ENCODE peak calls at places on chromosomes 5 and 9, in four cellular contexts. D is CD8-positive, alpha-beta memory T cell; H is adrenal gland; Z is GM19239. V is an unnamed sample.
A peak's percentile ranks its signal among the peaks of the same experiment; 100 is the strongest.

GRCh38 chr5:81506900-81507588 is 113.1 kb upstream of the ACOT12 start:
- DNase-seq in D (peak; percentile 45), H (peak; percentile 72), Z (peak; percentile 34), V (peak; percentile 78)

GRCh38 chr5:116771466-116772151 is 197.0 kb upstream of the SEMA6A start:
- DNase-seq in D (no peak), H (no peak), Z (no peak), V (no peak)

GRCh38 chr5:151174612-151175101 is 17.1 kb upstream of the ANXA6 start:
- DNase-seq in D (no peak), H (peak; percentile 58), Z (no peak), V (no peak)

GRCh38 chr5:140869555-140869886 is 764 bp downstream of the PCDHA11 start:
- DNase-seq in D (no peak), H (no peak), Z (no peak), V (no peak)

GRCh38 chr5:69276422-69277174 is 41.9 kb downstream of the CDK7 start:
- DNase-seq in D (no peak), H (no peak), Z (no peak), V (no peak)

GRCh38 chr5:61450170-61450815 is 118.2 kb downstream of the ZSWIM6 start:
- DNase-seq in D (no peak), H (peak; percentile 39), Z (no peak), V (no peak)

GRCh38 chr5:132204330-132204729 is 23.3 kb downstream of the P4HA2 start:
- DNase-seq in D (no peak), H (no peak), Z (no peak), V (no peak)

GRCh38 chr9:738209-738915 is 103.1 kb upstream of the DMRT1 start:
- DNase-seq in D (no peak), H (no peak), Z (no peak), V (no peak)

GRCh38 chr9:93644397-93645088 is 68.2 kb downstream of the PHF2 start:
- DNase-seq in D (peak; percentile 40), H (peak; percentile 19), Z (no peak), V (no peak)

GRCh38 chr5:9582406-9582805 is 36.5 kb upstream of the SEMA5A start:
- DNase-seq in D (no peak), H (no peak), Z (no peak), V (no peak)

GRCh38 chr9:91101598-91102168 is 260.0 kb downstream of the AUH start:
- DNase-seq in D (peak; percentile 92), H (no peak), Z (peak; percentile 28), V (no peak)

GRCh38 chr5:122751293-122751753 is 23.6 kb upstream of the SNX2 start:
- DNase-seq in D (no peak), H (no peak), Z (no peak), V (no peak)

GRCh38 chr5:124132843-124133242 is 613.6 kb downstream of the ZNF608 start:
- DNase-seq in D (no peak), H (no peak), Z (no peak), V (no peak)

GRCh38 chr9:121599186-121599871 is 52.1 kb upstream of the DAB2IP start:
- DNase-seq in D (no peak), H (peak; percentile 78), Z (no peak), V (peak; percentile 58)

GRCh38 chr5:121273818-121274433 is 577.8 kb upstream of the FTMT start:
- DNase-seq in D (no peak), H (no peak), Z (no peak), V (no peak)

GRCh38 chr5:115573133-115573532 is 28.6 kb upstream of the FEM1C start:
- DNase-seq in D (no peak), H (no peak), Z (no peak), V (no peak)

GRCh38 chr5:177483994-177484901 is 10.8 kb upstream of the DBN1 start:
- DNase-seq in D (no peak), H (no peak), Z (no peak), V (no peak)

GRCh38 chr9:121398374-121398773 is 28.3 kb upstream of the STOM start:
- DNase-seq in D (no peak), H (no peak), Z (no peak), V (no peak)

GRCh38 chr9:131627846-131628820 is 82.8 kb downstream of the PRRT1B start:
- DNase-seq in D (peak; percentile 92), H (peak; percentile 92), Z (no peak), V (no peak)

GRCh38 chr5:9564752-9565151 is 18.9 kb upstream of the SEMA5A start:
- DNase-seq in D (no peak), H (no peak), Z (no peak), V (no peak)

GRCh38 chr5:54533541-54534179 is 16.1 kb downstream of the SNX18 start:
- DNase-seq in D (no peak), H (no peak), Z (no peak), V (no peak)

GRCh38 chr5:160357861-160358411 is 12.5 kb downstream of the C1QTNF2 start:
- DNase-seq in D (no peak), H (no peak), Z (no peak), V (no peak)

GRCh38 chr9:17509151-17509550 is 69.7 kb upstream of the SH3GL2 start:
- DNase-seq in D (no peak), H (no peak), Z (no peak), V (no peak)

GRCh38 chr5:175897285-175897684 is 25.9 kb downstream of the CPLX2 start:
- DNase-seq in D (no peak), H (no peak), Z (no peak), V (no peak)

GRCh38 chr9:27528886-27529315 is 713 bp downstream of the MOB3B start:
- DNase-seq in D (peak; percentile 55), H (peak; percentile 45), Z (peak; percentile 44), V (peak; percentile 69)

GRCh38 chr5:30890377-30890776 is 303.1 kb upstream of the CDH6 start:
- DNase-seq in D (no peak), H (no peak), Z (no peak), V (no peak)

GRCh38 chr5:91077623-91078022 is 305.5 kb downstream of the ARRDC3 start:
- DNase-seq in D (no peak), H (no peak), Z (no peak), V (no peak)

GRCh38 chr5:151597749-151598148 is 6.6 kb upstream of the FAT2 start:
- DNase-seq in D (no peak), H (no peak), Z (no peak), V (no peak)

GRCh38 chr5:54087436-54087835 is 222.9 kb downstream of the ARL15 start:
- DNase-seq in D (no peak), H (no peak), Z (no peak), V (no peak)

GRCh38 chr9:6869081-6869948 is 111.5 kb downstream of the KDM4C start:
- DNase-seq in D (no peak), H (no peak), Z (no peak), V (no peak)

V was measured in GM13977.